ENCODE peak calls at places on chromosomes 1 and 21, in six cellular contexts. C is NCI-H146; M is COLO829; Q is NCI-H2029; J is CD8-positive, alpha-beta T cell; U is GM12891. O is an unnamed sample.

GRCh38 chr1:8217011-8217711 is 100.8 kb upstream of the SLC45A1 start:
- DNase-seq in C (no peak), U (no peak), J (no peak), Q (no peak), M (no peak), O (no peak)

GRCh38 chr21:34910396-34910795 is 138.7 kb downstream of the RUNX1 start:
- DNase-seq in Q (peak), M (no peak), U (no peak), C (no peak), J (no peak), O (no peak)

GRCh38 chr1:47521034-47521871 is 83.4 kb downstream of the FOXD2 start:
- DNase-seq in C (no peak), J (no peak), M (no peak), Q (peak), U (no peak), O (no peak)

GRCh38 chr21:31172328-31172727 is 134.1 kb upstream of the KRTAP19-8 start:
- DNase-seq in C (no peak), U (no peak), M (no peak), Q (no peak), J (no peak), O (no peak)

GRCh38 chr1:206448471-206448870 is 21.8 kb upstream of the IKBKE start:
- DNase-seq in M (no peak), C (no peak), Q (no peak), U (no peak), J (no peak), O (no peak)

GRCh38 chr1:41640141-41640751 is 155.8 kb upstream of the EDN2 start:
- DNase-seq in U (no peak), C (no peak), M (no peak), J (no peak), Q (no peak), O (no peak)

GRCh38 chr1:236124965-236125364 is 17.4 kb upstream of the GPR137B start:
- DNase-seq in M (no peak), U (no peak), C (no peak), Q (no peak), J (no peak), O (no peak)

GRCh38 chr1:154453155-154453554 is 48.0 kb downstream of the IL6R start:
- DNase-seq in C (no peak), Q (no peak), U (no peak), J (no peak), M (no peak), O (no peak)

GRCh38 chr1:181777812-181778211 is 283.7 kb downstream of the ZNF648 start:
- DNase-seq in M (no peak), C (no peak), Q (no peak), U (no peak), J (no peak), O (no peak)

GRCh38 chr1:167401260-167401873 is 117.0 kb downstream of the CD247 start:
- DNase-seq in Q (peak), M (peak), U (peak), J (peak), C (peak), O (peak)

GRCh38 chr1:98749152-98749756 is 87.7 kb downstream of the SNX7 start:
- DNase-seq in J (no peak), M (peak), Q (no peak), C (no peak), U (no peak), O (peak)

GRCh38 chr1:183920651-183921050 is 115.7 kb downstream of the RGL1 start:
- DNase-seq in Q (no peak), U (no peak), M (peak), C (no peak), J (no peak), O (no peak)

GRCh38 chr1:19889656-19890055 is 7.5 kb downstream of the OTUD3 start:
- DNase-seq in U (no peak), C (no peak), J (no peak), M (peak), Q (no peak), O (no peak)

O was measured in A172.